ENCODE peak calls at places on chromosomes 2 and 18, in nine cellular contexts. C is endodermal cell, P is breast epithelium, F is AG09309, L is PC-9, Q is HCT116, V is GM23248, Z is A549, I is HL-60. H is an unnamed sample.

GRCh38 chr2:11389048-11389413 is 44.6 kb upstream of the ROCK2 start:
- DNase-seq in C (no peak), P (no peak), F (no peak), L (no peak), Q (no peak), V (no peak), Z (no peak), I (no peak), H (no peak)

GRCh38 chr2:44707945-44708645 is 233.4 kb upstream of the SIX3 start:
- DNase-seq in C (no peak), P (no peak), F (no peak), L (peak), Q (no peak), V (no peak), Z (no peak), I (peak), H (no peak)

GRCh38 chr18:9218052-9218451 is 81.5 kb downstream of the ANKRD12 start:
- DNase-seq in C (no peak), P (no peak), F (no peak), L (no peak), Q (no peak), V (no peak), Z (no peak), I (no peak), H (no peak)

GRCh38 chr18:46174317-46175039 is 70.3 kb downstream of the HAUS1 start:
- DNase-seq in C (peak), P (no peak), F (no peak), L (peak), Q (no peak), V (peak), Z (no peak), I (no peak), H (no peak)

GRCh38 chr2:219592721-219593120 is 4.9 kb upstream of the STK11IP start:
- DNase-seq in C (no peak), P (no peak), F (no peak), L (no peak), Q (no peak), V (no peak), Z (no peak), I (no peak), H (no peak)

GRCh38 chr2:74047152-74047551 is 62.4 kb downstream of the TET3 start:
- DNase-seq in C (no peak), P (no peak), F (no peak), L (no peak), Q (no peak), V (no peak), Z (no peak), I (no peak), H (no peak)

GRCh38 chr2:241841181-241842066 is 17.3 kb downstream of the PDCD1 start:
- DNase-seq in C (peak), P (no peak), F (no peak), L (no peak), Q (no peak), V (no peak), Z (no peak), I (no peak), H (no peak)

GRCh38 chr18:63979409-63979908 is 9.6 kb downstream of the SERPINB8 start:
- DNase-seq in C (peak), P (no peak), F (no peak), L (peak), Q (peak), V (peak), Z (peak), I (peak), H (no peak)

GRCh38 chr2:221283896-221284295 is 288.2 kb downstream of the EPHA4 start:
- DNase-seq in C (no peak), P (no peak), F (peak), L (no peak), Q (no peak), V (peak), Z (no peak), I (no peak), H (no peak)

GRCh38 chr2:26182887-26183630 is 10.2 kb downstream of the GAREM2 start:
- DNase-seq in C (no peak), P (no peak), F (no peak), L (no peak), Q (no peak), V (no peak), Z (no peak), I (no peak), H (no peak)

GRCh38 chr2:26185304-26185928 is 12.5 kb downstream of the GAREM2 start:
- DNase-seq in C (peak), P (no peak), F (no peak), L (no peak), Q (no peak), V (peak), Z (no peak), I (no peak), H (no peak)

GRCh38 chr2:26182441-26182840 is 9.6 kb downstream of the GAREM2 start:
- DNase-seq in C (no peak), P (no peak), F (no peak), L (no peak), Q (no peak), V (no peak), Z (no peak), I (no peak), H (no peak)

GRCh38 chr2:26184555-26185303 is 11.8 kb downstream of the GAREM2 start:
- DNase-seq in C (peak), P (no peak), F (peak), L (no peak), Q (peak), V (peak), Z (peak), I (peak), H (no peak)

DNA sequence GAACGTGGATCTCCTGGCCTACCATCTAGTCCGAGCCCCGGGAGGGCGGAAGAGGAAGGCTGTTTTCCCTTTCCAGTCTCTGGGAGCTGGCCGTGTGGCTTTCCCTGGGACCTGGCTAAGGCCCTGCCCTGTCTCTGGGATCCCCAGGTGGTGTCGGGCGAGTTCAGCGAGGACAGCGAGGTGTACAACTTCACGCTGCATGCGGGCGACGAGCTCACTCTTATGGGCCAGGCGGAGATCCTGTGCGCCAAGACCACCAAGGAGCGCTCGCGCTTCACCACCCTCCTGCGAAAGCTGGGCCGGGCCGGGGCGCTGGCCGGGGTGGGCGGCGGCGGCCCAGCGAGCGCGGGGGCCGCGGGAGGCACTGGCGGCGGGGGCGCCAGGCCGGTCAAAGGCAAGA is 11.2 kb downstream of the GAREM2 start:
- DNase-seq in C (peak), P (no peak), F (no peak), L (no peak), Q (no peak), V (no peak), Z (no peak), I (no peak), H (no peak)
- H3K4me3 ChIP-seq in C (no peak), P (peak), F (no peak), L (no peak), Q (no peak), V (peak), Z (no peak), I (no peak), H (peak)

GRCh38 chr2:214410128-214410775 is 602 bp upstream of the VWC2L start:
- DNase-seq in C (no peak), P (no peak), F (no peak), L (no peak), Q (no peak), V (no peak), Z (no peak), I (no peak), H (peak)
- H3K4me3 ChIP-seq in C (no peak), P (no peak), F (no peak), L (no peak), Q (no peak), V (no peak), Z (no peak), I (no peak), H (peak)

DNA sequence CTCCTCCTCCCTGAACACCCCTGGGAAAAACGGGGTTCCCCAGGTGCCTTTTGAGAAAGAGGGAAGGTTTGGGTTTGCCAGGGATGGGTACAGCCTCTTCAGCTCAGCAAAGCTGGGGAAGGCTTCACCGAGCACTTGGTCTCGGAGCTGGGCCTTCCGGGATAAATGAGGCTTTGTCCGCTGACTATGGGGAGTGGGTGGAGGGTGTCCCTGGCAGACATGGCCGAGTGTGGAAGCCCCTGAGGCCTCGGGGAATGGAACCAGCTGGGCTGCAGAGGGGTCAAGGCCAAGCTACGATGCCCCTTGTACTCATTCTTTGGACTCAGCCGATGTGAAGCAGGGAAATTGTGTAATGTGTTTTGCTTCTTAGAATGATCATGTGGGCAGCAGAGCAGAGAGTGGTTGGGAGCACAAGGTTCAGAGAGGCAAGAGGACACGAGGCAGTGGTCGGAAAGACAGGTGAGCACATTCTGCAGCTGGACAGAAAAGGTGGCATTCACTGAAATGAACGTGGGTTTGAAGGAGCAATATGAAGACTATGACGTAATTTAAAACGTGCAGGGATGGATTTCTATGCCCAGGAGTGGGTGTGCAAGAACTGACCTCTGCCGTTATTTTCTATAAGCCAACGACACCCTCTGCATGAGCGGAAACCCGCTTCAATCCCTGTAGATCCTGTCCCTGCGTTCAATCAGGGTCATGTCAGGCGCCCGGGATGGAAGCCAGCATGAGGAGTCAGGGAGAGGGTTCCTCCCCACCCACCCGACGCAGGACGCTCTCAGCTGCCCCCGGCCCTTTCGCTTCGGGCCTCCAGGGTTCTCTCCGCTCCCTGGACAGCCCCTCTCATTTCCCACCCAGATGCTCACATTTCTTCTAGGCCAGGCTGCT is 142.6 kb downstream of the PXDN start:
- DNase-seq in C (peak), P (no peak), F (no peak), L (no peak), Q (no peak), V (no peak), Z (no peak), I (no peak), H (no peak)
- H3K4me3 ChIP-seq in C (no peak), P (no peak), F (no peak), L (no peak), Q (no peak), V (no peak), Z (no peak), I (no peak), H (no peak)

GRCh38 chr2:27988718-27989117 is 98.2 kb downstream of the BABAM2 start:
- DNase-seq in C (no peak), P (no peak), F (no peak), L (no peak), Q (no peak), V (no peak), Z (no peak), I (no peak), H (no peak)
- H3K4me3 ChIP-seq in C (no peak), P (no peak), F (no peak), L (no peak), Q (no peak), V (peak), Z (no peak), I (no peak), H (no peak)

DNA sequence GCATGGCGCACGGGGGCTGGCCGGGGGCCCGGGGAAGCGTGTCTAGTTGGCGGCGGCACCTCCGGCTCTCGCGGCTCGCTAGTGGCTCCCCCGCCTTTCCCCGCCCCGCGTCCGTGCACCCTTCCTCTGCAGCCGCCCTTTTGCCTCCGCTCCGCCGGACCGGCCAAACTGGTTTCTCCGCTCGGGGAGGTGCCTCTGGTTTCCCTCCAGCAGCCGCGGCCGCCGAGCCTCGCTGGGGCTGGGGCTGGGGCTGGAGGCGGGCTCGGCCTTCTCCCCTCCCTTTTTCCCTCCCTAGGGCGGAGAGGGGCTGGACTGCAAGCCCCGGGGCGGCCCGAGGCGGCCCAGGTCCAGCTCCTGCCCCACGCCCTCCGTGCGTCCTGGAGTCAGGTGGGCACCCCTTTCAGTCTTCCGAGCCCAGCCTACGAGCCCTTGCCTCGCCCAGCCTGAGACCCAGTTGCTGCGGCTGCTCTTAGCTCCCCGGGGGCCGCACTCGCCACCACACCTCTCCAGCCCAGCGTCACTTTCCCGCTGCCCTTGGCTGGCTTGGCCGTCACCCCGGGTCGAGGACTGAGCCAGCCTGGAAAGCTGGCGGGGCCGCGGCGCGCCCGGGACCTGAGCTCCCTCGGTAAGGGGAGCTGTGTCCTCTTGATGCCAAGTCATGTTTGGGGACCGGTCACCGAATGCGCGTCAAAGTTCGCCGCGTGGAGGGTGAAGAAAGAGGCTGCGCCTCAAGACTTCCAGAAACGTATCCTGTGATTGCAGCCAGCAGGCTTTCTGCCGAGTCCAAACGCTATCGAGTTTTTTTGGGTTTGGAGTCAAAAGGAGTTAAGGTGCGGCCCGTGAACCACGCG is at the start of gene ATP8B1:
- DNase-seq in C (peak), P (peak), F (no peak), L (peak), Q (peak), V (peak), Z (peak), I (no peak), H (no peak)
- H3K4me3 ChIP-seq in C (peak), P (peak), F (peak), L (peak), Q (peak), V (peak), Z (peak), I (peak), H (peak)

DNA sequence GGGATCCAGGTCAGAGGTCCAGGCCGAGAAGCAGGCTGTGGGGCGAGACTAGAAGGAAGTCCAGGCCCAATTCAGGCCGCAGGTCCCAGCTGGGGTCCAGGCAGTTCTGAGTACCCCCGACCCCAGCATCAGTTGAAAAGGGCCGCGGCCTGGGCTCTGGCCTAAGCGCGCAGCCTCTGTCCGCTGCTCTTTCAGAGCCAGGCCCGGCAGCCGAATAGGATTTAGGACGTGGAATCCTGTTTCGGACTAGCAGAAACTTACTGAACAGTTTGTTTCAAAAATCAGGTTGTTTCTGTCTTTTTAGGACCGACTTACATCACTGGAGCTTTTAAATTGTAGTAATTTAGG is 12.1 kb downstream of the TBR1 start:
- DNase-seq in C (no peak), P (no peak), F (no peak), L (no peak), Q (no peak), V (no peak), Z (no peak), I (no peak), H (no peak)
- H3K4me3 ChIP-seq in C (no peak), P (no peak), F (no peak), L (no peak), Q (no peak), V (no peak), Z (no peak), I (no peak), H (no peak)